ENCODE peak calls at places on chromosomes 4 and X, in nine cellular contexts. G, C, I, Q, V, K, B, F and J are unnamed samples.

GRCh38 chr4:150136481-150136880 is 58.2 kb downstream of the DCLK2 start:
- DNase-seq in B (no peak), V (no peak), I (no peak), G (no peak), Q (no peak), C (no peak), K (peak; percentile 84), F (no peak), J (no peak)

GRCh38 chrX:48578661-48579128 is 4.4 kb downstream of the RBM3 start:
- DNase-seq in K (peak; percentile 6), F (no peak), B (no peak), V (no peak), C (no peak), I (no peak), G (no peak), Q (no peak), J (peak; percentile 51)

GRCh38 chr4:3436798-3437581 is 4.8 kb upstream of the HGFAC start:
- DNase-seq in B (peak; percentile 31), C (no peak), I (peak; percentile 8), V (peak; percentile 94), Q (no peak), K (peak; percentile 88), G (no peak), F (peak; percentile 98), J (no peak)

GRCh38 chr4:78395642-78396041 is 155.9 kb upstream of the ANXA3 start:
- DNase-seq in Q (no peak), K (no peak), F (no peak), V (no peak), B (no peak), I (no peak), G (no peak), C (no peak), J (no peak)

GRCh38 chr4:114857831-114858230 is 255.6 kb downstream of the NDST4 start:
- DNase-seq in I (no peak), F (peak; percentile 77), B (no peak), Q (no peak), G (no peak), V (peak; percentile 63), C (no peak), K (no peak), J (no peak)

GRCh38 chr4:123785515-123785914 is 388.9 kb downstream of the SPRY1 start:
- DNase-seq in G (no peak), K (peak; percentile 27), Q (no peak), F (peak; percentile 84), B (peak; percentile 69), I (no peak), V (peak; percentile 83), C (no peak), J (no peak)

GRCh38 chr4:126778348-126778747 is 854.4 kb upstream of the INTU start:
- DNase-seq in F (peak; percentile 64), B (no peak), C (no peak), G (no peak), K (peak; percentile 65), Q (no peak), I (no peak), V (peak; percentile 52), J (no peak)

GRCh38 chr4:181504846-181505374 is 738.3 kb upstream of the TENM3 start:
- DNase-seq in G (no peak), K (no peak), Q (no peak), B (no peak), F (no peak), V (no peak), I (no peak), C (no peak), J (no peak)